ENCODE peak calls at places on chromosomes 4 and X, in eight cellular contexts. X is MM.1S, A is IMR-90, R is right lobe of liver, P is upper lobe of right lung, C is AG09309, M is cardiac muscle cell, J is neural progenitor cell. N is an unnamed sample.

GRCh38 chr4:173318648-173319211 is 15.4 kb downstream of the HMGB2 start:
- DNase-seq in R (no peak), P (no peak), X (peak), J (no peak), M (peak), A (peak), C (no peak), N (peak)

GRCh38 chr4:183858011-183858615 is 47.0 kb upstream of the STOX2 start:
- DNase-seq in P (no peak), X (no peak), A (no peak), M (no peak), R (no peak), J (peak), C (no peak), N (no peak)

GRCh38 chr4:147782087-147782781 is 50.3 kb downstream of the ARHGAP10 start:
- DNase-seq in J (no peak), P (no peak), R (no peak), X (no peak), C (no peak), A (peak), M (no peak), N (no peak)

GRCh38 chr4:159413252-159413941 is 310.5 kb downstream of the RAPGEF2 start:
- DNase-seq in A (peak), M (no peak), C (no peak), R (no peak), X (no peak), P (no peak), J (no peak), N (no peak)

GRCh38 chr4:177638871-177639270 is 196.6 kb upstream of the AGA start:
- DNase-seq in C (no peak), X (no peak), M (no peak), A (no peak), P (no peak), R (no peak), J (peak), N (no peak)

GRCh38 chr4:8495803-8496202 is 55.2 kb downstream of the TRMT44 start:
- DNase-seq in P (no peak), J (no peak), X (no peak), R (no peak), M (no peak), C (no peak), A (no peak), N (no peak)

GRCh38 chrX:13597928-13598327 is 28.5 kb downstream of the EGFL6 start:
- DNase-seq in A (peak), M (no peak), J (no peak), X (no peak), C (no peak), P (no peak), R (no peak), N (no peak)

GRCh38 chr4:5893013-5893580 is at the start of gene CRMP1:
- DNase-seq in C (no peak), A (no peak), P (no peak), J (peak), X (no peak), R (no peak), M (peak), N (no peak)

GRCh38 chr4:140252742-140253555 is 99.0 kb upstream of the MAML3 start:
- DNase-seq in J (peak), P (peak), A (peak), R (peak), X (peak), M (peak), C (no peak), N (peak)

GRCh38 chrX:136453771-136454170 is 34.0 kb upstream of the BRS3 start:
- DNase-seq in P (no peak), A (no peak), C (no peak), M (no peak), J (no peak), X (no peak), R (no peak), N (no peak)

DNA sequence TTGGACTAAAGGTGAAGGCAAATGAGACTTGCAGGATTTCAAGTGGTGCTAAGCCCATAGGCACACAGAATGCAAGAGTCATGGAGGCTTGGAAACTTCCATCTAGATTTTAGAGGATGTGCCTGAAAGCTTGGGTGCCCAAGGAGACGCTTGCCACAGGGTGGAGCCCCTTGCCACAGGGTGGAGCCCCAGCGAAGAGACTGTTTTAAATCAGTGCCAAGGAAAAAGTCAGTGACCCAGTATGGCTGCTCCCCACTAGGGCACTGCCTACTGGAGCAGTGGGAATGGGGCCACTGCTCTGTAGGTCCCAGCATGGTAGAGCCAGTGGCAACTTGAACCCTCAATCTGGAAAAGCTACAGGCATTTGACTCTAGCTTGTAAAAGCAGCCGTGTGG is 794.2 kb upstream of the LCORL start:
- DNase-seq in J (peak), R (no peak), P (no peak), M (no peak), A (no peak), C (no peak), X (no peak), N (no peak)
- TF ChIP-seq CTCF in J (peak), R (no peak), P (no peak), M (no peak), A (no peak), C (no peak), X (peak), N (no peak)

DNA sequence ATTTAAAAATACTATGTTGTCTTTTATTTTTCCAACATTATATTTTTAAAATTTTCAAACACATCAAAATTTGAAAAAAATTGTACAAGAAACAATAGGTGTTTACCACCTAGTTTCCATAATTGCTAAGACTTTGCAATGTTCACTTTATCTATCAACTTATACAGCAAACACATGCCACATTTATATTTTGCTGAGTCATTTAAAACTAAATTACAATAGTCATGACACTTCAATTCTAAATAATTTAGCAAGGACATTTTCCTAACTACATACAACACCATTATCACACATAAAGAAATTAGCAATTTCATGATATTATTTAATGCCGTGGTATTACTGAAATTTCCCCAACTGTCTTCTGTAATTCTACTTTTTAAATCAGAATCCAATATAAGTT is 600.4 kb upstream of the CPXCR1 start:
- DNase-seq in A (no peak), R (no peak), J (no peak), P (no peak), X (no peak), M (no peak), C (no peak), N (no peak)
- H3K4me3 ChIP-seq in A (no peak), R (no peak), J (no peak), P (no peak), X (no peak), M (no peak), C (no peak), N (no peak)

DNA sequence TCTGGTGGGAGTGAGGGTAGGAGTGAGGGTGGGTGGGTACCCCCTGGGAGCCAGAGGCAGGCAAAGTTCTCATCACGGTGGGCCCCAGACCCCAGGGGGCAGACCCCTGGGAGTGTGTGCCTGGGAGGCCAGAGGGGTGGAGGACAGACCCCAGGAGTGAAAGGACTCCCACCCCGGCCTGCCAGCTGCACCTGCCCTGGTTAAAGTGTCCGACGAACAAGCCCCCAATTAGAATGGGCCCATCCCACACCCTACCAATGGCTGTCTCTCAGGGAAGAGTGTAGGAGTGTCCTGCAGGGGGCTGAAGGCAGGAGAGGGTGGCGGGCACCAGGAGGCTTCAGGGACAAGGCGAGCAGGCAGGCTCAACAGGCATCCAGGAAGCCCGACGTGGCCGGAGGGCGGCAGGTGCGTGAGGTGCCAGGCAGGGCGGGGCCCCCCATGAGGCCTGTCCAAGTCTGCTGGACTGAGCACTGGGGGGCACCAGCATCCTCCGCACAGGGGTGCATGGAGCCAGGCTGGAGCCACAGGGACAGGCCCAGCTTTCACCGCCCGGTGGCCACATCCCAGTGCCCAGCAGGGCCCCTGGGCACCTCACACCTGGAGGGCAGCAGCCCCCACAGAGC is 8.7 kb downstream of the PDE6B start:
- DNase-seq in C (no peak), R (peak), X (no peak), M (no peak), A (no peak), J (no peak), P (peak), N (no peak)
- TF ChIP-seq CTCF in C (no peak), R (no peak), X (no peak), M (no peak), A (no peak), J (no peak), P (no peak), N (no peak)

DNA sequence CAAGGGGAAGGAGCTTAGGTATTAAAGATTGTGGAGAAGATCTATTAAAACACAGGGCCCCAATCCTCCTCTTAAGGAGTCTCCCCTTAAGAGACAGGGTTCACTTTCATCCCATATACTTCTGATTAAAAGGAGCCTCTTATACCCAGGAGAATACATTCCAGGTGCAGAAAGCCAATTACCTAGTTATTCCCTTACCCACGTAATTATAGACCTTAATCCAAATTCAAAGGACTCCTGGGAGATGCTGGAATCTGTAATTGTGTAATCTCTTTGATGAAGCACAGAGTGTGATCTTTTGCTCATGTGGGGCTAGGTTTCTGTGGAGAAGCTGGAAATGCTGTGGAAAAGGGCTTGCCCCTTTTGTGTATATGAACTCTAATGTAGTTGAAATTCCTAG is 1.4 kb upstream of the SEC24B start:
- DNase-seq in J (peak), C (no peak), A (no peak), P (no peak), X (no peak), M (no peak), R (no peak), N (no peak)
- H3K4me3 ChIP-seq in J (peak), C (no peak), A (no peak), P (peak), X (no peak), M (no peak), R (no peak), N (no peak)

GRCh38 chrX:30060718-30061117 is 154.6 kb upstream of the MAGEB2 start:
- DNase-seq in R (no peak), P (no peak), X (no peak), M (peak), A (peak), C (no peak), J (peak), N (no peak)
- TF ChIP-seq CTCF in R (peak), P (no peak), X (peak), M (peak), A (peak), C (peak), J (peak), N (peak)